ENCODE peak calls at places on chromosomes 11 and 22, in nine cellular contexts. M is mucosa of gallbladder; K is stomach; D is fibroblast of pulmonary artery; B is heart right ventricle; S is iris pigment epithelial cell; P is RCC 7860; T is kidney glomerular epithelial cell; J is activated CD4-positive, alpha-beta T cell treated with anti-CD3 and anti-CD28 coated beads, Interleukin-2, amount 10 ng/mL, durations not matched to agents 7 days and 5 days. A is an unnamed sample.

GRCh38 chr11:898160-898517 is 12.5 kb downstream of the CHID1 start:
- DNase-seq in M (no peak), K (no peak), D (peak), B (no peak), S (peak), P (peak), T (no peak), J (no peak), A (no peak)

GRCh38 chr11:118054712-118055640 is 21.9 kb upstream of the TMPRSS4 start:
- DNase-seq in M (no peak), K (peak), D (no peak), B (no peak), S (no peak), P (no peak), T (no peak), J (no peak), A (no peak)

GRCh38 chr11:61815790-61816735 is 740 bp downstream of the FADS1 start:
- DNase-seq in M (peak), K (peak), D (peak), B (peak), S (peak), P (peak), T (peak), J (peak), A (peak)

GRCh38 chr11:61607426-61607825 is 26.6 kb upstream of the SYT7 start:
- DNase-seq in M (no peak), K (no peak), D (no peak), B (no peak), S (no peak), P (no peak), T (no peak), J (no peak), A (no peak)

GRCh38 chr11:100618914-100619313 is 68.2 kb upstream of the ARHGAP42 start:
- DNase-seq in M (no peak), K (no peak), D (no peak), B (no peak), S (no peak), P (no peak), T (no peak), J (no peak), A (no peak)

GRCh38 chr22:37904572-37905533 is 1.2 kb upstream of the MICALL1 start:
- DNase-seq in M (no peak), K (peak), D (peak), B (no peak), S (peak), P (peak), T (peak), J (no peak), A (no peak)

GRCh38 chr22:47288640-47289039 is 526.2 kb downstream of the TBC1D22A start:
- DNase-seq in M (no peak), K (no peak), D (no peak), B (no peak), S (no peak), P (no peak), T (no peak), J (no peak), A (no peak)

GRCh38 chr11:122642472-122642922 is 13.0 kb upstream of the UBASH3B start:
- DNase-seq in M (no peak), K (no peak), D (peak), B (no peak), S (peak), P (peak), T (peak), J (no peak), A (no peak)